ENCODE peak calls at places on chromosomes 3 and 15, in nine cellular contexts. One of them, this sample, is unnamed.

GRCh38 chr3:135982922-135983581 is 17.5 kb downstream of the PPP2R3A start:
- DNase-seq in WERI-Rb-1: no peak
- DNase-seq in IMR-90: peak
- DNase-seq in mucosa of descending colon: no peak
- DNase-seq in RWPE1: peak
- DNase-seq in brain microvascular endothelial cell: peak
- DNase-seq in heart left ventricle: no peak
- DNase-seq in adrenal gland: no peak
- DNase-seq in cardiac fibroblast: peak
- DNase-seq in this sample: no peak

GRCh38 chr3:192516850-192517249 is 210.5 kb downstream of the FGF12 start:
- DNase-seq in WERI-Rb-1: no peak
- DNase-seq in IMR-90: no peak
- DNase-seq in mucosa of descending colon: no peak
- DNase-seq in RWPE1: no peak
- DNase-seq in brain microvascular endothelial cell: no peak
- DNase-seq in heart left ventricle: no peak
- DNase-seq in adrenal gland: no peak
- DNase-seq in cardiac fibroblast: no peak
- DNase-seq in this sample: no peak

GRCh38 chr15:77577350-77577749 is 55.4 kb downstream of the LINGO1 start:
- DNase-seq in WERI-Rb-1: peak
- DNase-seq in IMR-90: no peak
- DNase-seq in mucosa of descending colon: peak
- DNase-seq in RWPE1: no peak
- DNase-seq in brain microvascular endothelial cell: no peak
- DNase-seq in heart left ventricle: peak
- DNase-seq in adrenal gland: no peak
- DNase-seq in cardiac fibroblast: no peak
- DNase-seq in this sample: peak

GRCh38 chr3:43953814-43954241 is 263.1 kb downstream of the ABHD5 start:
- DNase-seq in WERI-Rb-1: no peak
- DNase-seq in IMR-90: peak
- DNase-seq in mucosa of descending colon: no peak
- DNase-seq in RWPE1: no peak
- DNase-seq in brain microvascular endothelial cell: peak
- DNase-seq in heart left ventricle: no peak
- DNase-seq in adrenal gland: peak
- DNase-seq in cardiac fibroblast: peak
- DNase-seq in this sample: peak

GRCh38 chr15:56758770-56759449 is 25.6 kb upstream of the ZNF280D start:
- DNase-seq in WERI-Rb-1: no peak
- DNase-seq in IMR-90: peak
- DNase-seq in mucosa of descending colon: no peak
- DNase-seq in RWPE1: peak
- DNase-seq in brain microvascular endothelial cell: peak
- DNase-seq in heart left ventricle: no peak
- DNase-seq in adrenal gland: no peak
- DNase-seq in cardiac fibroblast: peak
- DNase-seq in this sample: no peak

GRCh38 chr3:193816656-193817311 is 223.8 kb downstream of the OPA1 start:
- DNase-seq in WERI-Rb-1: peak
- DNase-seq in IMR-90: peak
- DNase-seq in mucosa of descending colon: peak
- DNase-seq in RWPE1: no peak
- DNase-seq in brain microvascular endothelial cell: no peak
- DNase-seq in heart left ventricle: peak
- DNase-seq in adrenal gland: no peak
- DNase-seq in cardiac fibroblast: peak
- DNase-seq in this sample: peak

GRCh38 chr3:46266598-46266997 is 24.3 kb downstream of the CCR3 start:
- DNase-seq in WERI-Rb-1: no peak
- DNase-seq in IMR-90: no peak
- DNase-seq in mucosa of descending colon: no peak
- DNase-seq in RWPE1: no peak
- DNase-seq in brain microvascular endothelial cell: no peak
- DNase-seq in heart left ventricle: no peak
- DNase-seq in adrenal gland: no peak
- DNase-seq in cardiac fibroblast: peak
- DNase-seq in this sample: no peak

GRCh38 chr15:28955686-28956421 is 70.1 kb downstream of the APBA2 start:
- DNase-seq in WERI-Rb-1: no peak
- DNase-seq in IMR-90: peak
- DNase-seq in mucosa of descending colon: no peak
- DNase-seq in RWPE1: no peak
- DNase-seq in brain microvascular endothelial cell: peak
- DNase-seq in heart left ventricle: no peak
- DNase-seq in adrenal gland: no peak
- DNase-seq in cardiac fibroblast: peak
- DNase-seq in this sample: no peak

GRCh38 chr15:43792761-43793493 is 807 bp downstream of the SERF2 start:
- DNase-seq in WERI-Rb-1: no peak
- DNase-seq in IMR-90: peak
- DNase-seq in mucosa of descending colon: peak
- DNase-seq in RWPE1: peak
- DNase-seq in brain microvascular endothelial cell: no peak
- DNase-seq in heart left ventricle: peak
- DNase-seq in adrenal gland: peak
- DNase-seq in cardiac fibroblast: peak
- DNase-seq in this sample: no peak

GRCh38 chr15:83940136-83940535 is 286.2 kb downstream of the ADAMTSL3 start:
- DNase-seq in WERI-Rb-1: no peak
- DNase-seq in IMR-90: no peak
- DNase-seq in mucosa of descending colon: no peak
- DNase-seq in RWPE1: no peak
- DNase-seq in brain microvascular endothelial cell: no peak
- DNase-seq in heart left ventricle: no peak
- DNase-seq in adrenal gland: no peak
- DNase-seq in cardiac fibroblast: no peak
- DNase-seq in this sample: no peak

GRCh38 chr3:20924646-20925395 is 738.8 kb upstream of the SGO1 start:
- DNase-seq in WERI-Rb-1: no peak
- DNase-seq in IMR-90: no peak
- DNase-seq in mucosa of descending colon: no peak
- DNase-seq in RWPE1: no peak
- DNase-seq in brain microvascular endothelial cell: no peak
- DNase-seq in heart left ventricle: no peak
- DNase-seq in adrenal gland: no peak
- DNase-seq in cardiac fibroblast: no peak
- DNase-seq in this sample: no peak

GRCh38 chr3:58306662-58307286 is 454 bp downstream of the HTD2 start:
- DNase-seq in WERI-Rb-1: peak
- DNase-seq in IMR-90: peak
- DNase-seq in mucosa of descending colon: peak
- DNase-seq in RWPE1: peak
- DNase-seq in brain microvascular endothelial cell: peak
- DNase-seq in heart left ventricle: peak
- DNase-seq in adrenal gland: peak
- DNase-seq in cardiac fibroblast: peak
- DNase-seq in this sample: peak

GRCh38 chr15:78397382-78397781 is 40.6 kb upstream of the IREB2 start:
- DNase-seq in WERI-Rb-1: no peak
- DNase-seq in IMR-90: no peak
- DNase-seq in mucosa of descending colon: no peak
- DNase-seq in RWPE1: no peak
- DNase-seq in brain microvascular endothelial cell: no peak
- DNase-seq in heart left ventricle: no peak
- DNase-seq in adrenal gland: no peak
- DNase-seq in cardiac fibroblast: no peak
- DNase-seq in this sample: no peak

GRCh38 chr3:164832216-164832615 is 246.1 kb downstream of the SI start:
- DNase-seq in WERI-Rb-1: no peak
- DNase-seq in IMR-90: no peak
- DNase-seq in mucosa of descending colon: no peak
- DNase-seq in RWPE1: no peak
- DNase-seq in brain microvascular endothelial cell: peak
- DNase-seq in heart left ventricle: no peak
- DNase-seq in adrenal gland: no peak
- DNase-seq in cardiac fibroblast: no peak
- DNase-seq in this sample: no peak

GRCh38 chr3:94063497-94064119 is 747 bp downstream of the NSUN3 start:
- DNase-seq in WERI-Rb-1: no peak
- DNase-seq in IMR-90: peak
- DNase-seq in mucosa of descending colon: no peak
- DNase-seq in RWPE1: no peak
- DNase-seq in brain microvascular endothelial cell: no peak
- DNase-seq in heart left ventricle: no peak
- DNase-seq in adrenal gland: no peak
- DNase-seq in cardiac fibroblast: no peak
- DNase-seq in this sample: no peak

GRCh38 chr3:123025642-123026521 is 1.7 kb downstream of the SEMA5B start:
- DNase-seq in WERI-Rb-1: no peak
- DNase-seq in IMR-90: no peak
- DNase-seq in mucosa of descending colon: no peak
- DNase-seq in RWPE1: no peak
- DNase-seq in brain microvascular endothelial cell: no peak
- DNase-seq in heart left ventricle: peak
- DNase-seq in adrenal gland: no peak
- DNase-seq in cardiac fibroblast: no peak
- DNase-seq in this sample: no peak

GRCh38 chr3:123026551-123027291 is 842 bp downstream of the SEMA5B start:
- DNase-seq in WERI-Rb-1: no peak
- DNase-seq in IMR-90: no peak
- DNase-seq in mucosa of descending colon: peak
- DNase-seq in RWPE1: no peak
- DNase-seq in brain microvascular endothelial cell: no peak
- DNase-seq in heart left ventricle: peak
- DNase-seq in adrenal gland: peak
- DNase-seq in cardiac fibroblast: no peak
- DNase-seq in this sample: peak

GRCh38 chr3:123027292-123028232 is at the start of gene SEMA5B:
- DNase-seq in WERI-Rb-1: peak
- DNase-seq in IMR-90: no peak
- DNase-seq in mucosa of descending colon: peak
- DNase-seq in RWPE1: no peak
- DNase-seq in brain microvascular endothelial cell: no peak
- DNase-seq in heart left ventricle: peak
- DNase-seq in adrenal gland: peak
- DNase-seq in cardiac fibroblast: peak
- DNase-seq in this sample: peak

GRCh38 chr3:123031051-123031450 is 3.5 kb upstream of the SEMA5B start:
- DNase-seq in WERI-Rb-1: no peak
- DNase-seq in IMR-90: no peak
- DNase-seq in mucosa of descending colon: no peak
- DNase-seq in RWPE1: no peak
- DNase-seq in brain microvascular endothelial cell: no peak
- DNase-seq in heart left ventricle: no peak
- DNase-seq in adrenal gland: no peak
- DNase-seq in cardiac fibroblast: no peak
- DNase-seq in this sample: peak

GRCh38 chr3:123028233-123028828 is 768 bp upstream of the SEMA5B start:
- DNase-seq in WERI-Rb-1: peak
- DNase-seq in IMR-90: peak
- DNase-seq in mucosa of descending colon: no peak
- DNase-seq in RWPE1: peak
- DNase-seq in brain microvascular endothelial cell: peak
- DNase-seq in heart left ventricle: no peak
- DNase-seq in adrenal gland: peak
- DNase-seq in cardiac fibroblast: peak
- DNase-seq in this sample: peak
- TF ChIP-seq CTCF in WERI-Rb-1: peak
- TF ChIP-seq CTCF in IMR-90: peak
- TF ChIP-seq CTCF in mucosa of descending colon: no peak
- TF ChIP-seq CTCF in RWPE1: peak
- TF ChIP-seq CTCF in brain microvascular endothelial cell: peak
- TF ChIP-seq CTCF in heart left ventricle: peak
- TF ChIP-seq CTCF in adrenal gland: peak
- TF ChIP-seq CTCF in cardiac fibroblast: peak
- TF ChIP-seq CTCF in this sample: peak

GRCh38 chr3:171682743-171683142 is 127.5 kb downstream of the PLD1 start:
- DNase-seq in WERI-Rb-1: no peak
- DNase-seq in IMR-90: no peak
- DNase-seq in mucosa of descending colon: no peak
- DNase-seq in RWPE1: no peak
- DNase-seq in brain microvascular endothelial cell: no peak
- DNase-seq in heart left ventricle: no peak
- DNase-seq in adrenal gland: no peak
- DNase-seq in cardiac fibroblast: no peak
- DNase-seq in this sample: no peak
- TF ChIP-seq CTCF in WERI-Rb-1: no peak
- TF ChIP-seq CTCF in IMR-90: no peak
- TF ChIP-seq CTCF in mucosa of descending colon: no peak
- TF ChIP-seq CTCF in RWPE1: no peak
- TF ChIP-seq CTCF in brain microvascular endothelial cell: no peak
- TF ChIP-seq CTCF in heart left ventricle: no peak
- TF ChIP-seq CTCF in adrenal gland: no peak
- TF ChIP-seq CTCF in cardiac fibroblast: no peak
- TF ChIP-seq CTCF in this sample: no peak

DNA sequence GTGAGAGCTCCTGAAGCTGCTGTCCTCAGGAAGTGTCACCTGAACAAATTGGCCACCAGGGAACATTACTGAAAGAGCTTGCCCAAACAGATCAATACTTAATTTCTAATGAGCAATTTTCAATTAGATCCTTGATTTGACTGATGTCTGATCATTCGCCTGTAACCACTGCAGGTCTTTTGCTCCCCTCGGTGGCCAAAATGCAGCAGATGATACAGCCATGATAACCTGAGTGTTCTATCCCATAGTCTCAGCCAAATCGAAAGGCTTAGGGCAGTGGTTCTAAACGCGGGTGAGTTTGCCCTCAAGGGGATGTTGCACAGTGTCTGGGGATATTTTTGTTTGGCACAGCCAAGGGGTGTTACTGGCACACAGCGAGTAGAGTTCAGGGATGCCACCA is 57.7 kb upstream of the MEX3B start:
- DNase-seq in WERI-Rb-1: peak
- DNase-seq in IMR-90: no peak
- DNase-seq in mucosa of descending colon: no peak
- DNase-seq in RWPE1: no peak
- DNase-seq in brain microvascular endothelial cell: no peak
- DNase-seq in heart left ventricle: no peak
- DNase-seq in adrenal gland: no peak
- DNase-seq in cardiac fibroblast: no peak
- DNase-seq in this sample: no peak
- TF ChIP-seq CTCF in WERI-Rb-1: peak
- TF ChIP-seq CTCF in IMR-90: peak
- TF ChIP-seq CTCF in mucosa of descending colon: no peak
- TF ChIP-seq CTCF in RWPE1: no peak
- TF ChIP-seq CTCF in brain microvascular endothelial cell: peak
- TF ChIP-seq CTCF in heart left ventricle: peak
- TF ChIP-seq CTCF in adrenal gland: no peak
- TF ChIP-seq CTCF in cardiac fibroblast: peak
- TF ChIP-seq CTCF in this sample: no peak

DNA sequence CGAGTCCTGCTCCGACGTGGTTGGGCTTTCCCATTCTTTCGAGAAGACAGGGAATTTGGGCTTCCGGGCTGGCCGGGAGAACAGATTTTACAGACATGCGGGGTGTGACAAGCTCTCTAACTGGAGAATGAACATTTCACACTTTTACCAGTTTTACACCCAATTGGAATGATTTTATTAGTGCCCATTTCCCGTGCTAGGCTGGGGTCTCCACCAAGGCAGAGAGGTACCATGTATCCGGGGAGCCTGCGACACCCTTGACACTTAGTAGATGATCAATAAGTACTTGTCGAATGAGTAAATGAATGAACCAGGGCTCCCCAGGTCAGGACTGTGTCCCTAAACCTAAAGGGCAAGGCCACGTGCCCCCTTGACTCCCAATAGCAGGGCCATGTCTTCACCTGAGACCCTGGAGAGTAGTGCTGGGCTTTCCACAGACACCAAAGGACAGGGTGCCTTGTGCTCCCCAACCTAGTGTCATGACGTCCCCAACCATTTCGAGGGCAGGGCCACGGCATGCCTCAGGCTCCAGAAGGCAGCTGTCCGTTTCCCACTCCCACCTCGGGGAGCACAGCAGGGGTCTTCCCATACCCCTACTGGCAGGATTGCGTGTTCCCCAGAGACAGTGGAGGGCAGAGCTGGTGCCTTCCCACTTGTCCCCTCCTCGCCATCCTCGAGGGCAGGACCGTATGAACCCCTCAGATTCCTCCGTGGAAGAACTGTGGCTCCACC is 680 bp upstream of the MYD88 start:
- DNase-seq in WERI-Rb-1: no peak
- DNase-seq in IMR-90: no peak
- DNase-seq in mucosa of descending colon: peak
- DNase-seq in RWPE1: no peak
- DNase-seq in brain microvascular endothelial cell: no peak
- DNase-seq in heart left ventricle: no peak
- DNase-seq in adrenal gland: no peak
- DNase-seq in cardiac fibroblast: no peak
- DNase-seq in this sample: no peak
- TF ChIP-seq CTCF in WERI-Rb-1: no peak
- TF ChIP-seq CTCF in IMR-90: no peak
- TF ChIP-seq CTCF in mucosa of descending colon: no peak
- TF ChIP-seq CTCF in RWPE1: no peak
- TF ChIP-seq CTCF in brain microvascular endothelial cell: peak
- TF ChIP-seq CTCF in heart left ventricle: no peak
- TF ChIP-seq CTCF in adrenal gland: no peak
- TF ChIP-seq CTCF in cardiac fibroblast: no peak
- TF ChIP-seq CTCF in this sample: no peak

This sample was measured in BE2C.